ENCODE peak calls at places on chromosome 14, in ten cellular contexts. L is NCI-H1092 treated with DMSO at 0.1 percent for 48 hours; C is RCC 7860; R is pons; U is Daoy; H is ELR; Z is activated naive CD4-positive, alpha-beta T cell; Y is stimulated activated CD4-positive, alpha-beta T cell treated with anti-CD3 and anti-CD28 coated beads, Interleukin-1b, Interleukin-23, amount 100 ng/mL, for 48 hours; P is SW480; J is left ventricle myocardium inferior. I is an unnamed sample.

GRCh38 chr14:64569108-64570045 is 19.6 kb downstream of the PPP1R36 start:
- DNase-seq in Z (no peak), P (peak), L (no peak), U (peak), C (no peak), Y (no peak), J (peak), H (peak), R (peak), I (peak)

GRCh38 chr14:58430156-58430555 is 2.6 kb downstream of the KIAA0586 start:
- DNase-seq in Y (peak), C (peak), Z (no peak), P (no peak), U (peak), H (peak), J (no peak), R (no peak), L (no peak), I (peak)

GRCh38 chr14:64409509-64409908 is 21.4 kb downstream of the MTHFD1 start:
- DNase-seq in J (no peak), Y (no peak), L (no peak), C (no peak), U (no peak), H (no peak), Z (no peak), P (no peak), R (no peak), I (no peak)

GRCh38 chr14:58455593-58456265 is 28.2 kb downstream of the KIAA0586 start:
- DNase-seq in J (no peak), Y (no peak), H (peak), R (no peak), C (no peak), P (no peak), L (no peak), Z (no peak), U (peak), I (no peak)

GRCh38 chr14:73884438-73885190 is 2.0 kb upstream of the ZNF410 start:
- DNase-seq in C (no peak), P (no peak), U (no peak), L (no peak), Z (no peak), J (no peak), Y (no peak), H (no peak), R (no peak), I (no peak)

GRCh38 chr14:24179294-24179960 is 7.5 kb downstream of the REC8 start:
- DNase-seq in H (no peak), Y (no peak), C (no peak), J (no peak), R (no peak), Z (no peak), L (no peak), P (no peak), U (no peak), I (no peak)

GRCh38 chr14:95273041-95273978 is 46.4 kb downstream of the CLMN start:
- DNase-seq in Y (no peak), J (no peak), L (no peak), C (no peak), U (peak), R (no peak), Z (no peak), H (no peak), P (no peak), I (no peak)

GRCh38 chr14:31829256-31829923 is 247.7 kb upstream of the ARHGAP5 start:
- DNase-seq in H (peak), R (no peak), L (no peak), Z (no peak), U (peak), Y (no peak), C (peak), J (no peak), P (no peak), I (peak)

GRCh38 chr14:58881433-58881832 is 243.7 kb downstream of the DACT1 start:
- DNase-seq in L (no peak), R (no peak), J (no peak), H (no peak), Z (no peak), Y (no peak), C (no peak), P (no peak), U (no peak), I (no peak)

GRCh38 chr14:58428011-58428807 is 690 bp downstream of the KIAA0586 start:
- DNase-seq in P (peak), J (no peak), L (peak), Y (no peak), C (no peak), U (peak), H (peak), Z (no peak), R (peak), I (peak)

GRCh38 chr14:52844262-52845060 is 53.1 kb upstream of the GNPNAT1 start:
- DNase-seq in J (no peak), C (no peak), U (no peak), Z (no peak), L (no peak), P (no peak), Y (no peak), R (peak), H (no peak), I (no peak)

GRCh38 chr14:72017290-72017689 is 85.1 kb downstream of the RGS6 start:
- DNase-seq in Z (no peak), R (no peak), L (no peak), U (no peak), Y (no peak), H (no peak), J (no peak), P (no peak), C (no peak), I (no peak)

GRCh38 chr14:93962701-93963601 is 13.4 kb downstream of the ASB2 start:
- DNase-seq in R (peak), Y (peak), C (no peak), P (peak), Z (no peak), U (peak), H (peak), L (no peak), J (no peak), I (peak)

GRCh38 chr14:104387385-104388010 is 192.1 kb upstream of the C14orf180 start:
- DNase-seq in C (no peak), P (no peak), Z (no peak), Y (no peak), J (no peak), R (no peak), U (no peak), L (no peak), H (no peak), I (no peak)

GRCh38 chr14:105337966-105338365 is 23.4 kb downstream of the PACS2 start:
- DNase-seq in H (no peak), C (no peak), U (no peak), P (no peak), R (peak), Y (no peak), J (peak), L (no peak), Z (no peak), I (no peak)

GRCh38 chr14:95472819-95473251 is 43.6 kb downstream of the SYNE3 start:
- DNase-seq in P (no peak), L (no peak), R (no peak), Z (no peak), U (no peak), J (no peak), C (no peak), Y (no peak), H (no peak), I (no peak)

GRCh38 chr14:99468836-99469592 is 11.6 kb downstream of the SETD3 start:
- DNase-seq in Z (no peak), P (no peak), U (peak), C (no peak), H (peak), J (no peak), Y (no peak), R (no peak), L (no peak), I (no peak)

GRCh38 chr14:74616996-74617700 is 5.1 kb upstream of the LTBP2 start:
- DNase-seq in H (peak), Z (no peak), J (no peak), R (no peak), U (peak), L (no peak), Y (no peak), C (peak), P (no peak), I (no peak)

GRCh38 chr14:82915381-82915780 is 1381.7 kb upstream of the SEL1L start:
- DNase-seq in Z (no peak), R (no peak), H (no peak), P (no peak), Y (no peak), J (no peak), L (no peak), C (no peak), U (no peak), I (no peak)

GRCh38 chr14:103668117-103668516 is 39.1 kb downstream of the KLC1 start:
- DNase-seq in P (no peak), C (no peak), R (peak), Z (no peak), Y (no peak), H (no peak), J (no peak), L (no peak), U (no peak), I (no peak)

GRCh38 chr14:28661171-28661772 is 105.3 kb upstream of the FOXG1 start:
- DNase-seq in R (no peak), Y (no peak), C (peak), L (no peak), U (peak), P (peak), J (no peak), H (peak), Z (no peak), I (peak)

GRCh38 chr14:104132981-104133380 is 5.4 kb upstream of the KIF26A start:
- DNase-seq in C (no peak), Y (no peak), P (no peak), J (peak), H (no peak), Z (no peak), R (no peak), L (no peak), U (no peak), I (no peak)